ENCODE peak calls at places on chromosomes 3 and 15, in five cellular contexts. E, A, Z, U and G are unnamed samples.

GRCh38 chr3:100838157-100838556 is 128.9 kb downstream of the TFG start:
- DNase-seq in U (no peak), E (no peak), A (no peak), Z (no peak), G (no peak)

GRCh38 chr15:90231028-90232017 is 2.4 kb downstream of the CIB1 start:
- DNase-seq in U (no peak), E (peak), Z (no peak), A (no peak), G (peak)

GRCh38 chr3:79639855-79640254 is 127.9 kb downstream of the ROBO1 start:
- DNase-seq in Z (no peak), A (no peak), E (no peak), U (no peak), G (no peak)

GRCh38 chr15:82117296-82117695 is 71.5 kb upstream of the MEX3B start:
- DNase-seq in E (no peak), Z (no peak), A (no peak), U (no peak), G (no peak)

GRCh38 chr3:49357466-49358216 is 512 bp downstream of the GPX1 start:
- DNase-seq in U (peak), A (no peak), Z (no peak), E (peak), G (peak)

GRCh38 chr3:106425021-106425420 is 556.2 kb upstream of the CBLB start:
- DNase-seq in U (no peak), E (no peak), A (no peak), Z (no peak), G (no peak)

GRCh38 chr15:57551717-57552677 is 39.7 kb upstream of the MYZAP start:
- DNase-seq in Z (no peak), E (no peak), U (peak), A (no peak), G (no peak)

GRCh38 chr3:127690106-127690505 is 17.4 kb downstream of the ABTB1 start:
- DNase-seq in E (no peak), Z (no peak), U (no peak), A (no peak), G (no peak)

GRCh38 chr3:158105124-158105709 is 1.0 kb downstream of the SHOX2 start:
- DNase-seq in A (no peak), Z (peak), U (peak), E (no peak), G (no peak)

GRCh38 chr3:41094351-41094750 is 105.0 kb upstream of the CTNNB1 start:
- DNase-seq in U (no peak), A (no peak), E (no peak), Z (no peak), G (no peak)

GRCh38 chr3:193016437-193016887 is 98.8 kb upstream of the MB21D2 start:
- DNase-seq in E (no peak), A (peak), U (no peak), Z (no peak), G (no peak)

GRCh38 chr3:27943106-27943505 is 221.0 kb upstream of the EOMES start:
- DNase-seq in A (peak), Z (peak), E (no peak), U (no peak), G (no peak)

GRCh38 chr3:55501905-55502304 is 14.8 kb upstream of the WNT5A start:
- DNase-seq in A (no peak), E (no peak), Z (no peak), U (no peak), G (no peak)

GRCh38 chr3:9349321-9350117 is 13.3 kb upstream of the THUMPD3 start:
- DNase-seq in A (no peak), Z (no peak), U (no peak), E (no peak), G (no peak)

GRCh38 chr3:51974277-51974962 is 444 bp upstream of the ABHD14A start:
- DNase-seq in Z (no peak), U (no peak), A (no peak), E (no peak), G (no peak)

GRCh38 chr15:94467034-94467433 is 235.7 kb downstream of the MCTP2 start:
- DNase-seq in A (no peak), E (no peak), Z (no peak), U (no peak), G (no peak)

GRCh38 chr15:31300208-31300661 is 26.4 kb upstream of the KLF13 start:
- DNase-seq in E (no peak), A (no peak), U (no peak), Z (peak), G (no peak)

GRCh38 chr3:77772459-77772858 is 732.6 kb downstream of the ROBO2 start:
- DNase-seq in E (no peak), Z (no peak), A (no peak), U (no peak), G (no peak)

GRCh38 chr15:39341238-39341637 is 239.6 kb upstream of the THBS1 start:
- DNase-seq in U (no peak), A (no peak), E (no peak), Z (no peak), G (no peak)

GRCh38 chr3:107987036-107987557 is 103.7 kb downstream of the CD47 start:
- DNase-seq in Z (peak), A (no peak), E (no peak), U (no peak), G (no peak)

GRCh38 chr3:18335202-18335601 is 89.9 kb downstream of the SATB1 start:
- DNase-seq in U (no peak), A (peak), Z (no peak), E (no peak), G (no peak)

GRCh38 chr3:63937661-63938651 is 25.8 kb upstream of the SCAANT1 start:
- DNase-seq in Z (peak), A (peak), E (no peak), U (no peak), G (no peak)

GRCh38 chr15:45402955-45403892 is 24.9 kb upstream of the GATM start:
- DNase-seq in Z (peak), A (no peak), U (peak), E (no peak), G (peak)

GRCh38 chr3:150345021-150345538 is 63.0 kb upstream of the TSC22D2 start:
- DNase-seq in Z (no peak), U (peak), A (no peak), E (no peak), G (no peak)

GRCh38 chr3:16838561-16838960 is 46.2 kb upstream of the PLCL2 start:
- DNase-seq in Z (peak), U (no peak), A (no peak), E (no peak), G (no peak)

GRCh38 chr3:4988815-4989648 is 9.8 kb downstream of the BHLHE40 start:
- DNase-seq in U (no peak), Z (peak), A (no peak), E (no peak), G (no peak)

GRCh38 chr3:110940074-110940473 is 131.5 kb upstream of the NECTIN3 start:
- DNase-seq in Z (no peak), A (no peak), U (no peak), E (no peak), G (no peak)

GRCh38 chr15:77869021-77869895 is 208.3 kb downstream of the TBC1D2B start:
- DNase-seq in Z (peak), E (no peak), A (no peak), U (no peak), G (no peak)

GRCh38 chr3:172635588-172635987 is 75.3 kb downstream of the NCEH1 start:
- DNase-seq in Z (no peak), E (no peak), U (no peak), A (no peak), G (no peak)

GRCh38 chr3:48086736-48087470 is 70.7 kb upstream of the MAP4 start:
- DNase-seq in U (peak), Z (peak), E (no peak), A (no peak), G (no peak)

GRCh38 chr3:185744997-185745843 is 79.6 kb downstream of the IGF2BP2 start:
- DNase-seq in Z (no peak), A (peak), U (no peak), E (no peak), G (no peak)

GRCh38 chr3:48151807-48152427 is 36.3 kb downstream of the CDC25A start:
- DNase-seq in U (no peak), A (no peak), E (no peak), Z (no peak), G (no peak)

GRCh38 chr3:106570426-106570825 is 701.6 kb upstream of the CBLB start:
- DNase-seq in E (no peak), Z (no peak), U (no peak), A (no peak), G (no peak)

GRCh38 chr15:38563723-38564519 is 693 bp downstream of the RASGRP1 start:
- DNase-seq in U (peak), E (peak), Z (peak), A (no peak), G (peak)